ENCODE peak calls at places on chromosomes 5 and 9, in four cellular contexts. H is psoas muscle; C is effector memory CD4-positive, alpha-beta T cell; N is mammary epithelial cell. R is an unnamed sample.

GRCh38 chr5:72394688-72395087 is 74.5 kb downstream of the PTCD2 start:
- DNase-seq in N (no peak), C (no peak), H (no peak), R (no peak)

GRCh38 chr5:154740957-154741356 is 14.2 kb upstream of the LARP1 start:
- DNase-seq in N (no peak), C (no peak), H (peak), R (no peak)

GRCh38 chr9:83707518-83707767 is 315 bp downstream of the UBQLN1 start:
- DNase-seq in N (peak), C (no peak), H (peak), R (no peak)

GRCh38 chr5:152072076-152072475 is 147.4 kb upstream of the GLRA1 start:
- DNase-seq in C (no peak), N (no peak), H (no peak), R (no peak)

GRCh38 chr5:139811076-139811607 is 15.5 kb downstream of the PSD2 start:
- DNase-seq in N (no peak), H (peak), C (no peak), R (no peak)

GRCh38 chr9:124345063-124345462 is 70.2 kb downstream of the PSMB7 start:
- DNase-seq in C (no peak), H (peak), N (no peak), R (no peak)

GRCh38 chr5:1005362-1005851 is 3.2 kb upstream of the NKD2 start:
- DNase-seq in H (peak), C (no peak), N (no peak), R (no peak)

GRCh38 chr9:20551835-20552234 is 70.5 kb downstream of the MLLT3 start:
- DNase-seq in N (no peak), C (no peak), H (no peak), R (no peak)

GRCh38 chr9:4141201-4141750 is 158.6 kb downstream of the GLIS3 start:
- DNase-seq in H (no peak), N (no peak), C (no peak), R (no peak)

GRCh38 chr5:42962139-42962538 is 78.0 kb downstream of the ANXA2R start:
- DNase-seq in N (no peak), H (no peak), C (no peak), R (no peak)

GRCh38 chr5:126680215-126680817 is 79.6 kb downstream of the PHAX start:
- DNase-seq in H (no peak), N (peak), C (no peak), R (no peak)

GRCh38 chr5:176387384-176387925 is 943 bp downstream of the NOP16 start:
- DNase-seq in C (no peak), H (peak), N (no peak), R (no peak)
- H3K4me3 ChIP-seq in C (peak), H (peak), N (peak), R (peak)

GRCh38 chr5:73901455-73901854 is 275.5 kb downstream of the ARHGEF28 start:
- DNase-seq in C (no peak), H (no peak), N (no peak), R (no peak)
- H3K27ac ChIP-seq in C (no peak), H (no peak), N (peak), R (no peak)

GRCh38 chr9:127606043-127606442 is 6.0 kb upstream of the STXBP1 start:
- DNase-seq in C (no peak), H (no peak), N (no peak), R (no peak)

GRCh38 chr9:127612993-127613954 is 1.2 kb downstream of the STXBP1 start:
- DNase-seq in C (peak), N (peak), H (peak), R (peak)

GRCh38 chr9:127603226-127603625 is 8.9 kb upstream of the STXBP1 start:
- DNase-seq in C (no peak), H (no peak), N (no peak), R (no peak)

GRCh38 chr9:127611796-127612790 is at the start of gene STXBP1:
- DNase-seq in C (peak), N (peak), H (peak), R (peak)

DNA sequence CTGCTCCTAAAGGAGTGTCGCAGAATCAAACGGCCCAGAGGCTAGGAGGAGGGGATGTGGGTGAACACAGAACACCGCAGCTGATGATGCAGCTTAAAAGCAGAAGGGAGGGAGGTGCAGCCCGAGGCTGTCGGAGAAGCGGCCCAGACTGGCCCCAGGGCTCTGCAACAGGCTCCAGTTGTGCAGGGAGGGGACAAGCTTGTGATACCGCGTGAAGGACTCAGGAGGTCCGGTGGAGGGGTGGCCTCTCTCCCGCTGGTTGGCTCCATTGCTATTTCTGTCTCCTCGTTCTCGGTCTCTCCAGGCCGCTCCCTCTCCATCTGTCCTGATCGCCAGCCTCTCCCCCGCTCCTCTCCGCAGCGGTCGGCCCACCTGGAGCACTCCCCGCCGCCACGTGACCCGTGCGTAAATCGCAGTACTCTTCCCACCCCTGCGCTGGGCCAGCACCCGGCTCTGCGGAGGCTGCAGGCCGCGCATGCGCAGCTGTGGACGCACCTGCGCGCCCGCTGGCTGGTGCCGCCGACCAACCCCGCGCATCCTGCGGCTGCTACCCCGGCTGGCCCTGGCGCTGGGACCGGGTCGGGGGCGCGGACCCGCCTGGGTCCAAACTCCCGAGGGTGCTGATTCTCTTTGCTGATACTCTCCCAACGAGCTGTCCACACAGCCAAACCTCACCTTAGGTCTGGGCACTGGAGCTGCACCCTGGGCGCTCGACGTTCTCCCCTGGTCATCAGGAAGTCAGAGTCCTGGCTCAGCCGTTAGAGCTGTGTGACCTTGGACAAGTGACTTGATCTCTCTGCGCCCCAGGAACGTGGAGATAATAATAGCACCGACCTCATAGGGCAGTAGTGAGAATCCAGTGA is 3.7 kb upstream of the STXBP1 start:
- DNase-seq in H (peak), C (peak), N (peak), R (peak)
- H3K4me3 ChIP-seq in H (peak), C (peak), N (peak), R (peak)

GRCh38 chr5:14110196-14110595 is 32.9 kb upstream of the TRIO start:
- DNase-seq in H (no peak), C (no peak), N (no peak), R (no peak)

GRCh38 chr5:14108170-14108996 is 34.8 kb upstream of the TRIO start:
- DNase-seq in H (peak), C (no peak), N (no peak), R (no peak)

GRCh38 chr5:14110680-14111079 is 32.5 kb upstream of the TRIO start:
- DNase-seq in H (no peak), N (peak), C (no peak), R (no peak)

GRCh38 chr5:14109041-14109747 is 33.9 kb upstream of the TRIO start:
- DNase-seq in C (no peak), H (no peak), N (peak), R (no peak)

DNA sequence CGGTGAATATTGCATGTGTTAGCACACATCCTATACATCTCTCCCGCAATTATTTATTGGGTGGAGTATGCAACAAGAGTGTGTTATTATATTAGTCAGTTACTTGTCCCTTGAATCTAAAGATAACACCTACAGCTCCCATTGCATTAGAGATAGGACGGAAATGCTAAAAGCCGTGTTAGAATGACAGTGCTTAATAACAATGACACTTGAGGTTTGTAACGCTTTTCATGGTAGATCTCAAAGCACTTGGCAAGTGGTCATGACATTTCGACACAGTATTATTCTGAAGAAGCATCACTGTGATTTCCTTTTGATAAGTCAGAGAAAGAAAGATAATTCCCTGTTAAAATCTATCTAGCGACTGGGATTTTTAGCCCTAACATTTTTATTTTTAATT is 33.4 kb upstream of the TRIO start:
- DNase-seq in H (no peak), C (no peak), N (no peak), R (no peak)
- H3K27ac ChIP-seq in H (no peak), C (no peak), N (peak), R (no peak)

DNA sequence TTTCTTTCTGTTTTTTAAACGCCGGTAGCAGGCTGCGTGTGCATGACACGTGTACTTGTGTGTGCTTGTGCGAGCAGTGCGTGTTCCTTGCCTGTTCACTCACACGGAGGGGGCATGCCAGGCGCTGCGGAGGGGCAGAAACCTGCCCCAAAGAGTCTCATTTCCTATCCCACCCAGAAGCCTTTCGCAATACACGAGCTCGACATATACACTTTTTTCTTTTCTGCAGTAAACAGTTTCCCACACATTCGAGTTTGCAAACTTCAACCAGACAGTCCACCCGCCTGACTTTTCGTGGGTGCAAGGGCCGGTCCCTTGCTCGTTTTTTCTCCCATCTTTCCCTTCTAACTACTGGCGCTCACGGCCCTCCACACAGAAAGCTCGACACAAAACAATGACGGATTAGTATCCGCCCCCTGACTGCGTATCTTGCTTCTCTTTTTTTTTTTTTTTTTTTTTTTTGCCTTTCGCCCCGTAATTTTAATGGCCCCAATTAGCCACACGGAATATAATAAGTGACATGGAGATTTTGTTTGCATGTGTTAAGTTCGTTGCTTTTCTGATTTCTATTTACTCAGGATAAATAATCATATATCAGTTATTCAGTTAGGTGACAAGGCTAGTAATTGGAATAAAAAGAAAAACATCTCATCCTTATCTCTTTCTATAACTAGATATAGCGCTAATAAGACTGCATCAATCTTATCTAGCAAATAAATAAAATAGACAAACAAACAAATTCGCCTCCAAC is 5.3 kb upstream of the OTP start:
- DNase-seq in N (no peak), C (no peak), H (no peak), R (no peak)
- H3K4me3 ChIP-seq in N (no peak), C (no peak), H (no peak), R (no peak)

GRCh38 chr5:120405923-120406322 is 58.2 kb upstream of the PRR16 start:
- DNase-seq in N (peak), H (no peak), C (no peak), R (no peak)

GRCh38 chr5:120402606-120403005 is 61.5 kb upstream of the PRR16 start:
- DNase-seq in H (no peak), N (no peak), C (no peak), R (no peak)

GRCh38 chr5:120405291-120405864 is 58.7 kb upstream of the PRR16 start:
- DNase-seq in N (peak), H (no peak), C (no peak), R (no peak)
- H3K27ac ChIP-seq in N (peak), H (peak), C (no peak), R (no peak)

DNA sequence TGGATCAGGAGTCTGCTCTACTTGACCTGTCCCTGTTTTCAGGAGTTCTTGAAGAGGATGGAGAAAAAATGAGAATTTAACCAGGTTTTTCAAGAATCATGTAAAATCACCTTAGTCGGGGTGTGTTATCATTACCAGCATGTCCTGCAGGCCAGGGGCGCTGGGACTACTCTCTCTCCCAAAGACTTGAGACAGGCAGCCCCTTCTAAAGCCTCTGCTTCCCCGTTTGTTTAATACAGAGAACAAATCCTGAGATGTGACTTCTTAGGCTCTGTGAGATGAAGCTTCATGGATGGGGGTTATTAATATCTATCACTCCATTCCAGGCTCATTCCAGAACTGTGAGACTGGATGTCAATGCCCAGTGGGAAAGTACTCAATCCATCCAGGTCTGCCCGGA is 3.0 kb downstream of the PAX5 start:
- DNase-seq in C (no peak), H (no peak), N (no peak), R (no peak)
- H3K4me3 ChIP-seq in C (no peak), H (no peak), N (no peak), R (no peak)